ENCODE peak calls at places on chromosome 19, in five cellular contexts. One of them, this sample, is unnamed.

GRCh38 chr19:40154121-40154680 is 37.0 kb upstream of the MAP3K10 start:
- DNase-seq in HFF-Myc: no peak
- DNase-seq in heart right ventricle: no peak
- DNase-seq in CD8-positive, alpha-beta T cell: no peak
- DNase-seq in cardiac fibroblast: no peak
- DNase-seq in this sample: no peak

GRCh38 chr19:30071871-30072270 is 129.8 kb downstream of the URI1 start:
- DNase-seq in HFF-Myc: no peak
- DNase-seq in heart right ventricle: no peak
- DNase-seq in CD8-positive, alpha-beta T cell: no peak
- DNase-seq in cardiac fibroblast: no peak
- DNase-seq in this sample: no peak

GRCh38 chr19:29680447-29680846 is 15.2 kb downstream of the PLEKHF1 start:
- DNase-seq in HFF-Myc: no peak
- DNase-seq in heart right ventricle: peak; percentile 54
- DNase-seq in CD8-positive, alpha-beta T cell: peak; percentile 67
- DNase-seq in cardiac fibroblast: no peak
- DNase-seq in this sample: no peak

GRCh38 chr19:29576761-29577661 is 29.1 kb upstream of the POP4 start:
- DNase-seq in HFF-Myc: no peak
- DNase-seq in heart right ventricle: no peak
- DNase-seq in CD8-positive, alpha-beta T cell: no peak
- DNase-seq in cardiac fibroblast: no peak
- DNase-seq in this sample: no peak

GRCh38 chr19:38142176-38143035 is 81.6 kb downstream of the DPF1 start:
- DNase-seq in HFF-Myc: no peak
- DNase-seq in heart right ventricle: peak; percentile 64
- DNase-seq in CD8-positive, alpha-beta T cell: no peak
- DNase-seq in cardiac fibroblast: peak; percentile 67
- DNase-seq in this sample: peak; percentile 36

GRCh38 chr19:16380314-16380695 is 55.7 kb downstream of the KLF2 start:
- DNase-seq in HFF-Myc: no peak
- DNase-seq in heart right ventricle: no peak
- DNase-seq in CD8-positive, alpha-beta T cell: no peak
- DNase-seq in cardiac fibroblast: no peak
- DNase-seq in this sample: no peak

GRCh38 chr19:1027953-1028902 is 1.8 kb downstream of the CNN2 start:
- DNase-seq in HFF-Myc: peak; percentile 82
- DNase-seq in heart right ventricle: peak; percentile 62
- DNase-seq in CD8-positive, alpha-beta T cell: no peak
- DNase-seq in cardiac fibroblast: peak; percentile 97
- DNase-seq in this sample: peak; percentile 99

GRCh38 chr19:16445238-16446107 is 26.3 kb downstream of the EPS15L1 start:
- DNase-seq in HFF-Myc: no peak
- DNase-seq in heart right ventricle: no peak
- DNase-seq in CD8-positive, alpha-beta T cell: no peak
- DNase-seq in cardiac fibroblast: no peak
- DNase-seq in this sample: peak; percentile 52

GRCh38 chr19:37989855-37990254 is 82.8 kb downstream of the SIPA1L3 start:
- DNase-seq in HFF-Myc: no peak
- DNase-seq in heart right ventricle: no peak
- DNase-seq in CD8-positive, alpha-beta T cell: no peak
- DNase-seq in cardiac fibroblast: peak; percentile 8
- DNase-seq in this sample: no peak

GRCh38 chr19:15332311-15332996 is at the start of gene BRD4:
- DNase-seq in HFF-Myc: no peak
- DNase-seq in heart right ventricle: peak; percentile 80
- DNase-seq in CD8-positive, alpha-beta T cell: peak; percentile 58
- DNase-seq in cardiac fibroblast: peak; percentile 61
- DNase-seq in this sample: peak; percentile 25

GRCh38 chr19:13037161-13037560 is 41.9 kb downstream of the NFIX start:
- DNase-seq in HFF-Myc: no peak
- DNase-seq in heart right ventricle: no peak
- DNase-seq in CD8-positive, alpha-beta T cell: no peak
- DNase-seq in cardiac fibroblast: peak; percentile 84
- DNase-seq in this sample: peak; percentile 79

GRCh38 chr19:44111910-44112463 is 1.2 kb upstream of the ZNF225 start:
- DNase-seq in HFF-Myc: peak; percentile 53
- DNase-seq in heart right ventricle: no peak
- DNase-seq in CD8-positive, alpha-beta T cell: no peak
- DNase-seq in cardiac fibroblast: peak; percentile 87
- DNase-seq in this sample: peak; percentile 80

GRCh38 chr19:18119243-18120105 is 21.9 kb downstream of the MAST3 start:
- DNase-seq in HFF-Myc: no peak
- DNase-seq in heart right ventricle: no peak
- DNase-seq in CD8-positive, alpha-beta T cell: peak; percentile 32
- DNase-seq in cardiac fibroblast: no peak
- DNase-seq in this sample: no peak

GRCh38 chr19:4732680-4733114 is 9.1 kb upstream of the DPP9 start:
- DNase-seq in HFF-Myc: no peak
- DNase-seq in heart right ventricle: no peak
- DNase-seq in CD8-positive, alpha-beta T cell: peak; percentile 12
- DNase-seq in cardiac fibroblast: peak; percentile 75
- DNase-seq in this sample: peak; percentile 35

GRCh38 chr19:16778796-16779411 is 50.3 kb upstream of the SIN3B start:
- DNase-seq in HFF-Myc: peak; percentile 30
- DNase-seq in heart right ventricle: peak; percentile 33
- DNase-seq in CD8-positive, alpha-beta T cell: peak; percentile 17
- DNase-seq in cardiac fibroblast: peak; percentile 65
- DNase-seq in this sample: peak; percentile 55

GRCh38 chr19:53553865-53554791 is 16.2 kb downstream of the ZNF331 start:
- DNase-seq in HFF-Myc: peak; percentile 26
- DNase-seq in heart right ventricle: peak; percentile 90
- DNase-seq in CD8-positive, alpha-beta T cell: peak; percentile 88
- DNase-seq in cardiac fibroblast: peak; percentile 95
- DNase-seq in this sample: peak; percentile 87
- H3K4me3 ChIP-seq in HFF-Myc: peak overlapping the region; percentile 37
- H3K4me3 ChIP-seq in heart right ventricle: peak overlapping the region; percentile 45
- H3K4me3 ChIP-seq in CD8-positive, alpha-beta T cell: peak overlapping the region; percentile 61
- H3K4me3 ChIP-seq in cardiac fibroblast: peak overlapping the region; percentile 65
- H3K4me3 ChIP-seq in this sample: peak overlapping the region; percentile 63

GRCh38 chr19:11291415-11291814 is 4.5 kb upstream of the TSPAN16 start:
- DNase-seq in HFF-Myc: no peak
- DNase-seq in heart right ventricle: no peak
- DNase-seq in CD8-positive, alpha-beta T cell: no peak
- DNase-seq in cardiac fibroblast: no peak
- DNase-seq in this sample: no peak

GRCh38 chr19:11281336-11282049 is 14.5 kb upstream of the TSPAN16 start:
- DNase-seq in HFF-Myc: no peak
- DNase-seq in heart right ventricle: no peak
- DNase-seq in CD8-positive, alpha-beta T cell: no peak
- DNase-seq in cardiac fibroblast: peak; percentile 39
- DNase-seq in this sample: no peak

GRCh38 chr19:11284535-11284934 is 11.4 kb upstream of the TSPAN16 start:
- DNase-seq in HFF-Myc: no peak
- DNase-seq in heart right ventricle: no peak
- DNase-seq in CD8-positive, alpha-beta T cell: no peak
- DNase-seq in cardiac fibroblast: no peak
- DNase-seq in this sample: peak; percentile 35

GRCh38 chr19:11288349-11288748 is 7.6 kb upstream of the TSPAN16 start:
- DNase-seq in HFF-Myc: no peak
- DNase-seq in heart right ventricle: no peak
- DNase-seq in CD8-positive, alpha-beta T cell: no peak
- DNase-seq in cardiac fibroblast: peak; percentile 57
- DNase-seq in this sample: peak; percentile 33

GRCh38 chr19:11286312-11286974 is 9.5 kb upstream of the TSPAN16 start:
- DNase-seq in HFF-Myc: no peak
- DNase-seq in heart right ventricle: no peak
- DNase-seq in CD8-positive, alpha-beta T cell: no peak
- DNase-seq in cardiac fibroblast: peak; percentile 88
- DNase-seq in this sample: peak; percentile 19
- TF ChIP-seq CTCF in HFF-Myc: no peak
- TF ChIP-seq CTCF in heart right ventricle: peak; percentile 54
- TF ChIP-seq CTCF in CD8-positive, alpha-beta T cell: no peak
- TF ChIP-seq CTCF in cardiac fibroblast: peak; percentile 39
- TF ChIP-seq CTCF in this sample: peak; percentile 5

GRCh38 chr19:8307400-8307964 is 676 bp downstream of the CD320 start:
- DNase-seq in HFF-Myc: no peak
- DNase-seq in heart right ventricle: no peak
- DNase-seq in CD8-positive, alpha-beta T cell: no peak
- DNase-seq in cardiac fibroblast: no peak
- DNase-seq in this sample: no peak

GRCh38 chr19:8307965-8308866 is at the start of gene CD320:
- DNase-seq in HFF-Myc: peak; percentile 59
- DNase-seq in heart right ventricle: peak; percentile 93
- DNase-seq in CD8-positive, alpha-beta T cell: peak; percentile 71
- DNase-seq in cardiac fibroblast: peak; percentile 90
- DNase-seq in this sample: peak; percentile 91

GRCh38 chr19:8306235-8307054 is 1.7 kb downstream of the CD320 start:
- DNase-seq in HFF-Myc: no peak
- DNase-seq in heart right ventricle: no peak
- DNase-seq in CD8-positive, alpha-beta T cell: no peak
- DNase-seq in cardiac fibroblast: no peak
- DNase-seq in this sample: no peak

GRCh38 chr19:8310342-8311055 is 2.3 kb upstream of the CD320 start:
- DNase-seq in HFF-Myc: no peak
- DNase-seq in heart right ventricle: no peak
- DNase-seq in CD8-positive, alpha-beta T cell: no peak
- DNase-seq in cardiac fibroblast: no peak
- DNase-seq in this sample: no peak

GRCh38 chr19:8308891-8309291 is 733 bp upstream of the CD320 start:
- DNase-seq in HFF-Myc: no peak
- DNase-seq in heart right ventricle: no peak
- DNase-seq in CD8-positive, alpha-beta T cell: no peak
- DNase-seq in cardiac fibroblast: no peak
- DNase-seq in this sample: no peak
- H3K4me3 ChIP-seq in HFF-Myc: peak overlapping the region; percentile 68
- H3K4me3 ChIP-seq in heart right ventricle: peak overlapping the region; percentile 48
- H3K4me3 ChIP-seq in CD8-positive, alpha-beta T cell: peak overlapping the region; percentile 64
- H3K4me3 ChIP-seq in cardiac fibroblast: no peak overlapping the region
- H3K4me3 ChIP-seq in this sample: peak overlapping the region; percentile 62

GRCh38 chr19:2199215-2199614 is 35.5 kb downstream of the DOT1L start:
- DNase-seq in HFF-Myc: no peak
- DNase-seq in heart right ventricle: no peak
- DNase-seq in CD8-positive, alpha-beta T cell: no peak
- DNase-seq in cardiac fibroblast: no peak
- DNase-seq in this sample: no peak
- TF ChIP-seq CTCF in HFF-Myc: peak; percentile 34
- TF ChIP-seq CTCF in heart right ventricle: peak; percentile 27
- TF ChIP-seq CTCF in CD8-positive, alpha-beta T cell: no peak
- TF ChIP-seq CTCF in cardiac fibroblast: peak; percentile 28
- TF ChIP-seq CTCF in this sample: peak; percentile 38

GRCh38 chr19:57192993-57193392 is 1.7 kb downstream of the ZNF264 start:
- DNase-seq in HFF-Myc: no peak
- DNase-seq in heart right ventricle: no peak
- DNase-seq in CD8-positive, alpha-beta T cell: no peak
- DNase-seq in cardiac fibroblast: no peak
- DNase-seq in this sample: no peak
- H3K4me3 ChIP-seq in HFF-Myc: peak overlapping the region; percentile 92
- H3K4me3 ChIP-seq in heart right ventricle: peak overlapping the region; percentile 99
- H3K4me3 ChIP-seq in CD8-positive, alpha-beta T cell: peak overlapping the region; percentile 84
- H3K4me3 ChIP-seq in cardiac fibroblast: peak overlapping the region; percentile 97
- H3K4me3 ChIP-seq in this sample: no peak overlapping the region

GRCh38 chr19:51439021-51439465 is 19.2 kb downstream of the SIGLEC8 start:
- DNase-seq in HFF-Myc: no peak
- DNase-seq in heart right ventricle: no peak
- DNase-seq in CD8-positive, alpha-beta T cell: no peak
- DNase-seq in cardiac fibroblast: peak; percentile 2
- DNase-seq in this sample: no peak
- TF ChIP-seq CTCF in HFF-Myc: no peak
- TF ChIP-seq CTCF in heart right ventricle: peak; percentile 50
- TF ChIP-seq CTCF in CD8-positive, alpha-beta T cell: peak; percentile 40
- TF ChIP-seq CTCF in cardiac fibroblast: peak; percentile 36
- TF ChIP-seq CTCF in this sample: peak; percentile 13